ENCODE peak calls at places on chromosome 16, in nine cellular contexts. S, N, C, E, O, Y, D, Q and A are unnamed samples.

GRCh38 chr16:59192551-59193199 is 458.6 kb upstream of the GOT2 start:
- DNase-seq in D (no peak), N (no peak), O (peak), E (no peak), Y (no peak), C (peak), S (no peak), Q (no peak), A (no peak)

GRCh38 chr16:8887952-8888560 is 5.9 kb downstream of the LITAFD start:
- DNase-seq in N (no peak), E (peak), D (no peak), C (peak), O (no peak), Q (no peak), S (no peak), Y (no peak), A (no peak)

GRCh38 chr16:66189951-66190350 is 176.5 kb upstream of the CDH5 start:
- DNase-seq in Y (no peak), O (no peak), E (peak), D (no peak), Q (no peak), S (no peak), N (no peak), C (peak), A (no peak)

GRCh38 chr16:30526137-30526822 is at the start of gene ZNF768:
- DNase-seq in N (peak), Y (no peak), O (peak), C (peak), Q (no peak), E (no peak), D (no peak), S (peak), A (no peak)

GRCh38 chr16:23608194-23608593 is 12.1 kb upstream of the NDUFAB1 start:
- DNase-seq in N (no peak), O (no peak), S (no peak), D (no peak), Y (no peak), Q (no peak), C (peak), E (peak), A (no peak)

GRCh38 chr16:11128211-11129123 is 127.5 kb downstream of the SOCS1 start:
- DNase-seq in D (no peak), S (no peak), N (no peak), C (peak), Y (no peak), Q (no peak), O (no peak), E (peak), A (no peak)

GRCh38 chr16:72036098-72036497 is 18.2 kb upstream of the HP start:
- DNase-seq in S (no peak), O (no peak), N (no peak), C (no peak), Y (no peak), Q (no peak), E (no peak), D (no peak), A (no peak)

GRCh38 chr16:88298882-88299745 is 83.6 kb upstream of the ZNF469 start:
- DNase-seq in D (no peak), Q (no peak), C (peak), S (no peak), O (no peak), E (no peak), N (no peak), Y (no peak), A (no peak)

GRCh38 chr16:685967-686366 is 1.8 kb upstream of the JMJD8 start:
- DNase-seq in Q (no peak), C (peak), Y (no peak), D (no peak), E (peak), N (no peak), O (no peak), S (peak), A (no peak)

GRCh38 chr16:6646891-6647290 is 685.8 kb upstream of the RBFOX1 start:
- DNase-seq in C (no peak), O (no peak), E (no peak), Y (no peak), D (no peak), N (no peak), S (no peak), Q (no peak), A (no peak)